ENCODE peak calls at places on chromosome 16, in ten cellular contexts. T is left ventricle myocardium inferior; K is GM04503; Z is GM18507; J is stimulated activated CD4-positive, alpha-beta T cell treated with anti-CD3 and anti-CD28 coated beads, Interleukin-12 subunit alpha, Interleukin-12 subunit beta, amount 100 ng/mL, for 4 hours; G is activated T-cell treated with anti-CD3 and anti-CD28 coated beads, Interleukin-2, amount 50 U/mL, for 72 hours; R is GM23248; P is naive thymus-derived CD8-positive, alpha-beta T cell; Y is aorta; L is omental fat pad. C is an unnamed sample.
A peak's percentile ranks its signal among the peaks of the same experiment; 100 is the strongest.

GRCh38 chr16:1985466-1986150 is 1.6 kb downstream of the GFER start:
- DNase-seq in T (no peak), K (no peak), Z (no peak), J (no peak), G (no peak), R (no peak), P (no peak), Y (no peak), L (no peak), C (no peak)

GRCh38 chr16:88970539-88971065 is 6.4 kb downstream of the CBFA2T3 start:
- DNase-seq in T (no peak), K (no peak), Z (no peak), J (no peak), G (no peak), R (no peak), P (no peak), Y (no peak), L (no peak), C (no peak)

GRCh38 chr16:67857547-67858233 is 10.2 kb upstream of the CENPT start:
- DNase-seq in T (peak; percentile 61), K (peak; percentile 99), Z (no peak), J (no peak), G (no peak), R (peak; percentile 99), P (no peak), Y (peak; percentile 88), L (peak; percentile 56), C (no peak)

GRCh38 chr16:12147681-12148479 is 171.3 kb downstream of the SNX29 start:
- DNase-seq in T (peak; percentile 25), K (no peak), Z (no peak), J (no peak), G (no peak), R (no peak), P (no peak), Y (no peak), L (no peak), C (no peak)

GRCh38 chr16:83956336-83957289 is 3.6 kb downstream of the OSGIN1 start:
- DNase-seq in T (peak; percentile 84), K (no peak), Z (peak; percentile 58), J (peak; percentile 75), G (peak; percentile 80), R (peak; percentile 75), P (peak; percentile 54), Y (peak; percentile 95), L (peak; percentile 32), C (peak; percentile 88)

GRCh38 chr16:19108409-19109287 is 5.1 kb upstream of the ITPRIPL2 start:
- DNase-seq in T (no peak), K (no peak), Z (no peak), J (no peak), G (no peak), R (no peak), P (no peak), Y (no peak), L (no peak), C (no peak)

GRCh38 chr16:49478107-49478506 is 104.5 kb downstream of the C16orf78 start:
- DNase-seq in T (no peak), K (no peak), Z (no peak), J (no peak), G (no peak), R (no peak), P (no peak), Y (peak; percentile 27), L (no peak), C (no peak)

GRCh38 chr16:17339764-17340541 is 130.8 kb downstream of the XYLT1 start:
- DNase-seq in T (no peak), K (no peak), Z (no peak), J (no peak), G (no peak), R (peak; percentile 69), P (no peak), Y (peak; percentile 81), L (no peak), C (no peak)

GRCh38 chr16:27745348-27745747 is 195.4 kb downstream of the KATNIP start:
- DNase-seq in T (no peak), K (no peak), Z (no peak), J (no peak), G (no peak), R (peak; percentile 11), P (no peak), Y (no peak), L (no peak), C (no peak)

GRCh38 chr16:68064791-68065365 is 20.3 kb upstream of the NFATC3 start:
- DNase-seq in T (peak; percentile 63), K (no peak), Z (no peak), J (peak; percentile 64), G (peak; percentile 76), R (peak; percentile 80), P (peak; percentile 63), Y (peak; percentile 85), L (no peak), C (no peak)

GRCh38 chr16:84350611-84351400 is 17.5 kb upstream of the ATP2C2 start:
- DNase-seq in T (no peak), K (no peak), Z (no peak), J (no peak), G (no peak), R (no peak), P (no peak), Y (peak; percentile 23), L (no peak), C (no peak)

GRCh38 chr16:86517652-86518258 is 7.4 kb downstream of the FOXF1 start:
- DNase-seq in T (peak; percentile 51), K (no peak), Z (no peak), J (no peak), G (peak; percentile 55), R (peak; percentile 81), P (no peak), Y (peak; percentile 85), L (no peak), C (no peak)

GRCh38 chr16:68096491-68096890 is 11.3 kb downstream of the NFATC3 start:
- DNase-seq in T (no peak), K (no peak), Z (no peak), J (no peak), G (no peak), R (no peak), P (no peak), Y (no peak), L (no peak), C (no peak)

GRCh38 chr16:31110106-31111034 is 2.2 kb downstream of the BCKDK start:
- DNase-seq in T (no peak), K (no peak), Z (no peak), J (no peak), G (no peak), R (no peak), P (no peak), Y (no peak), L (no peak), C (no peak)

GRCh38 chr16:65938083-65938482 is 428.4 kb upstream of the CDH5 start:
- DNase-seq in T (no peak), K (no peak), Z (no peak), J (no peak), G (no peak), R (no peak), P (no peak), Y (no peak), L (no peak), C (no peak)

GRCh38 chr16:53503270-53503911 is 382 bp upstream of the AKTIP start:
- DNase-seq in T (peak; percentile 100), K (peak; percentile 100), Z (peak; percentile 95), J (peak; percentile 99), G (peak; percentile 100), R (peak; percentile 100), P (peak; percentile 100), Y (peak; percentile 100), L (peak; percentile 99), C (peak; percentile 87)

GRCh38 chr16:22664561-22664997 is 149.4 kb upstream of the HS3ST2 start:
- DNase-seq in T (no peak), K (no peak), Z (no peak), J (no peak), G (no peak), R (no peak), P (no peak), Y (no peak), L (no peak), C (no peak)

GRCh38 chr16:11797957-11798299 is 870 bp upstream of the ZC3H7A start:
- DNase-seq in T (no peak), K (no peak), Z (no peak), J (no peak), G (no peak), R (peak; percentile 49), P (no peak), Y (no peak), L (no peak), C (no peak)

GRCh38 chr16:75374388-75374787 is 58.9 kb downstream of the CFDP1 start:
- DNase-seq in T (no peak), K (no peak), Z (no peak), J (no peak), G (no peak), R (no peak), P (no peak), Y (no peak), L (no peak), C (no peak)

GRCh38 chr16:19168173-19169080 is at the start of gene SYT17:
- DNase-seq in T (peak; percentile 19), K (no peak), Z (no peak), J (no peak), G (no peak), R (peak; percentile 29), P (no peak), Y (no peak), L (no peak), C (no peak)

GRCh38 chr16:89936508-89936907 is 12.0 kb upstream of the DEF8 start:
- DNase-seq in T (no peak), K (no peak), Z (no peak), J (no peak), G (no peak), R (no peak), P (no peak), Y (no peak), L (no peak), C (no peak)

GRCh38 chr16:85393674-85394510 is 219.2 kb upstream of the GSE1 start:
- DNase-seq in T (peak; percentile 65), K (no peak), Z (peak; percentile 79), J (peak; percentile 68), G (peak; percentile 75), R (peak; percentile 64), P (peak; percentile 67), Y (peak; percentile 88), L (peak; percentile 19), C (peak; percentile 93)

GRCh38 chr16:16025214-16025968 is 76.0 kb downstream of the ABCC1 start:
- DNase-seq in T (no peak), K (peak; percentile 78), Z (peak; percentile 44), J (peak; percentile 40), G (peak; percentile 63), R (peak; percentile 98), P (no peak), Y (peak; percentile 74), L (no peak), C (peak; percentile 30)

GRCh38 chr16:10964891-10965326 is 20.5 kb downstream of the CLEC16A start:
- DNase-seq in T (no peak), K (no peak), Z (no peak), J (peak; percentile 44), G (peak; percentile 85), R (no peak), P (no peak), Y (no peak), L (no peak), C (no peak)

GRCh38 chr16:27221576-27222498 is 18.5 kb downstream of the KDM8 start:
- DNase-seq in T (peak; percentile 60), K (peak; percentile 84), Z (no peak), J (no peak), G (no peak), R (peak; percentile 92), P (no peak), Y (no peak), L (no peak), C (no peak)

GRCh38 chr16:80718480-80719220 is 85.7 kb downstream of the CDYL2 start:
- DNase-seq in T (no peak), K (no peak), Z (no peak), J (no peak), G (no peak), R (no peak), P (no peak), Y (no peak), L (no peak), C (no peak)

GRCh38 chr16:69040144-69040909 is 65.1 kb upstream of the HAS3 start:
- DNase-seq in T (no peak), K (no peak), Z (no peak), J (no peak), G (no peak), R (peak; percentile 68), P (no peak), Y (no peak), L (no peak), C (no peak)

GRCh38 chr16:89489040-89489721 is 1.2 kb downstream of the ANKRD11 start:
- DNase-seq in T (peak; percentile 76), K (peak; percentile 83), Z (no peak), J (peak; percentile 76), G (peak; percentile 89), R (peak; percentile 95), P (peak; percentile 76), Y (peak; percentile 92), L (peak; percentile 66), C (peak; percentile 69)